ENCODE peak calls at places on chromosomes 2 and 18, in seven cellular contexts. Y, Q, M, X, P, S and U are unnamed samples.

GRCh38 chr2:215657844-215658243 is 222.0 kb upstream of the FN1 start:
- DNase-seq in P (no peak), X (no peak), M (no peak), S (peak), Q (peak), Y (peak), U (peak)

GRCh38 chr2:234374671-234375245 is 122.1 kb downstream of the ARL4C start:
- DNase-seq in M (no peak), P (no peak), Y (no peak), S (no peak), X (no peak), Q (no peak), U (no peak)

GRCh38 chr2:190099890-190100289 is 37.4 kb upstream of the MSTN start:
- DNase-seq in X (no peak), P (no peak), M (no peak), S (no peak), Q (no peak), Y (no peak), U (no peak)

GRCh38 chr18:58405107-58405898 is 223.6 kb downstream of the ALPK2 start:
- DNase-seq in X (no peak), Y (no peak), Q (no peak), P (no peak), S (no peak), M (no peak), U (no peak)

GRCh38 chr18:48607049-48607984 is 68.5 kb downstream of the CTIF start:
- DNase-seq in S (no peak), Q (peak), X (no peak), P (no peak), Y (peak), M (no peak), U (peak)

GRCh38 chr2:133566967-133567645 is 1.2 kb downstream of the NCKAP5 start:
- DNase-seq in X (no peak), M (peak), S (peak), Q (peak), P (no peak), Y (peak), U (peak)

GRCh38 chr18:72634500-72634899 is 90.4 kb upstream of the CBLN2 start:
- DNase-seq in S (peak), P (no peak), Q (no peak), M (no peak), X (no peak), Y (no peak), U (no peak)

GRCh38 chr18:36298113-36298701 is 694 bp downstream of the FHOD3 start:
- DNase-seq in M (no peak), X (no peak), S (peak), Q (no peak), Y (no peak), P (peak), U (no peak)

GRCh38 chr2:136117909-136118818 is at the start of gene CXCR4:
- DNase-seq in Y (no peak), M (peak), P (peak), X (peak), Q (no peak), S (peak), U (no peak)

GRCh38 chr2:48341556-48342133 is 188.3 kb upstream of the STON1 start:
- DNase-seq in X (no peak), S (no peak), M (no peak), Y (no peak), P (no peak), Q (no peak), U (no peak)

GRCh38 chr2:71823526-71823925 is 324.1 kb downstream of the CYP26B1 start:
- DNase-seq in X (no peak), M (no peak), S (no peak), Q (no peak), P (no peak), Y (no peak), U (no peak)

GRCh38 chr2:42101641-42102605 is 54.1 kb downstream of the PKDCC start:
- DNase-seq in Q (peak), Y (peak), S (peak), M (no peak), X (no peak), P (peak), U (no peak)

GRCh38 chr18:56381151-56381550 is 257.2 kb downstream of the TXNL1 start:
- DNase-seq in S (no peak), X (no peak), P (no peak), Q (no peak), M (no peak), Y (no peak), U (no peak)

GRCh38 chr18:47870605-47871004 is 59.9 kb downstream of the SMAD2 start:
- DNase-seq in Q (no peak), X (no peak), S (no peak), Y (no peak), M (no peak), P (no peak), U (no peak)

GRCh38 chr2:230130668-230131364 is 62.1 kb upstream of the SLC16A14 start:
- DNase-seq in X (no peak), S (peak), Y (no peak), Q (peak), P (no peak), M (no peak), U (peak)

GRCh38 chr2:235692671-235693171 is 198.9 kb downstream of the AGAP1 start:
- DNase-seq in M (no peak), Q (no peak), Y (no peak), X (no peak), S (no peak), P (no peak), U (no peak)

DNA sequence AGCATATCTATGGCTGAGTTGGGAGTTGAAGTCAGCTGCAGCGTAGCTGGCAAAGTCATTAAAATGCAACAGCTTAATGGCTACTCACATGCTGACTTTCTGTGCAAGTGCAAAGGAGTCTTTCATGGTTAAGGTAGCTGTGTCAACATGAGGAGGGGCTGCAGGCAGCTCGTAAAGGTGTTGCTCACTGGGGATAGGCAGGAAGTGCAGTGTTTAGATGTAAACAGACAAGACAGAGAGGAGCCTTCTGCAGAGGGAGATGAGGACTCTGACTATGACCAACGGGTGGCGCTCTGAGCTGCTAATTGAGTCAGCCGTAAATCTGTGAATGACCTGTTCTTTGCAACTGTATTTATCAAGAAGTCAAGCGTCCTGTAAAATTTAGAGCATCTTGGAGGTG is 22.3 kb upstream of the CAVIN2 start:
- DNase-seq in P (peak), Y (no peak), Q (no peak), S (peak), X (no peak), M (no peak), U (no peak)
- TF ChIP-seq CTCF in P (peak), Y (peak), Q (no peak), S (peak), X (no peak), M (no peak), U (peak)

DNA sequence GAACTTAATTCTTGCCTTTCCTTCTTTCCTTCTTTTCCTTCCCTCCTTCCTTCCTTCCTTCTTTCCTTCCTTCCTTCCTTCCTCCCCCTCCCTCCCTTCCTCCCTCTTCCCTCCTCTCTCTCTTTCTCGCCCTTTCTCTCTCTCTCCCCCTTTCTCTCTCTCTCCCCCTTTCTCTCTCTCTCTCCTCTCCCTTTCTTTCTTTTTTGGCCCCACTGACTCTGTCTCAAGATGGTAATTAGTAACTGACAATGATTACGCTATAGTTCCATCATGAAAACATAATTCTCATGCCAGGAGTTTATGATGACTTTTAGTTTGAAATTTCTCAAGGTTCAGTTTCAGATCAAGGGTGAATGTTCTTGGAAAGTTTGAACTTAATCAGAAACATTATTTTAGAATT is 14.8 kb upstream of the CTLA4 start:
- DNase-seq in S (no peak), X (no peak), P (no peak), M (no peak), Y (no peak), Q (no peak), U (no peak)
- TF ChIP-seq CTCF in S (no peak), X (no peak), P (no peak), M (no peak), Y (no peak), Q (no peak), U (no peak)

GRCh38 chr18:63741769-63742168 is 33.4 kb upstream of the SERPINB7 start:
- DNase-seq in P (no peak), M (no peak), X (no peak), S (no peak), Q (no peak), Y (no peak), U (no peak)
- TF ChIP-seq CTCF in P (no peak), M (no peak), X (no peak), S (peak), Q (peak), Y (peak), U (peak)

GRCh38 chr18:44096016-44096415 is 584.7 kb upstream of the SETBP1 start:
- DNase-seq in P (no peak), Q (no peak), Y (no peak), M (no peak), S (no peak), X (no peak), U (no peak)

GRCh38 chr18:44093253-44093652 is 587.4 kb upstream of the SETBP1 start:
- DNase-seq in Y (peak), S (no peak), P (no peak), M (no peak), Q (no peak), X (no peak), U (no peak)

DNA sequence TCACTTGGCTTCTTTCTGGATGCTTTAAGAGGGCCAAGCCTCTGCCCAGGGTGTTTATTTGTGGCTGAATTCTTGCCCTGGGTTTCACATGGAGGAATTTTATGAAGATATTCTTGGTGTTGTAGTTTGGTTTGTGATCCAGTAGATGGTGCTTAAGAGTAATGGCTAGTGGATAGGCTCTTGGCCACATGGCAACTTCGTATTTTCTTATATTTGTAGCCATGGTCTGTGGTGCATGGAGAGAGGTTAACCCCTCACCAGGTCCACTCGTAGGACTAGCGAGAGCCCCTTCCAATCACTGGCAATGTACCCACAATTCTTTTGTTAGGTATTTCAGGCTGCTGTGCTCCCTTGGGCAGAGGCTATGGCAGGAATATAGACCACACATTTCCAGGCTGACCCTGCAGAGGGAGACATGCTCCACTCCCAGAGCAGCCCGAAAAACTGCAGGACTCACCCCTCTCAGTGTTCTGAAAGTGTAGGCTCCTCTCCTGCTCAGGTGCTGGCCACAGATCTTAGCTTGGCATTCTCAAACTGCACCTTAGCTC is 582.1 kb upstream of the SETBP1 start:
- DNase-seq in Q (no peak), Y (peak), P (no peak), S (no peak), M (no peak), X (no peak), U (no peak)
- TF ChIP-seq CTCF in Q (peak), Y (peak), P (no peak), S (no peak), M (no peak), X (no peak), U (peak)

DNA sequence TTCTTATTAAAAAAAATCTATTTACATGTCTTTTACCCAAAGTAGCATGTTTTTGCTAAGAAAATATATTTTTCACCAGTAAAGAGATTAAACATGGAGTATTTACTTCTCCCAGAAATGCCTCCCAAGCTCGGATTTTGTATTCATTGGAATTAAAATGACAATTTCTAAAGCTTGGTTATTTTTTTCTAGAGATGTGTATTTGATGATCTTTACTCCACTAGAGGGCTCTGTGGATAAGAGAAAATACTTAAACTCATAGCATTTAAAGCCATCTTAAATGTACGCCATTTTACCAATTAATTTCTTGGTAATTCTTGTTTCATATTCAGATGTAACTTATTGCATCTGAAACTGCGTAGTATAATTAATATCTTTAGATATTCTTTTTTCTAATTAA is 461.4 kb downstream of the GALR1 start:
- DNase-seq in X (no peak), Q (no peak), S (no peak), Y (no peak), M (no peak), P (no peak), U (no peak)
- TF ChIP-seq CTCF in X (no peak), Q (no peak), S (no peak), Y (no peak), M (no peak), P (peak), U (no peak)

GRCh38 chr2:33034784-33035183 is 88.0 kb downstream of the LTBP1 start:
- DNase-seq in S (no peak), X (no peak), P (no peak), Y (peak), Q (no peak), M (no peak), U (no peak)
- TF ChIP-seq CTCF in S (peak), X (peak), P (no peak), Y (peak), Q (peak), M (peak), U (peak)